ENCODE peak calls at places on chromosomes 7 and 10, in ten cellular contexts. U is right lobe of liver, J is dorsolateral prefrontal cortex, V is fibroblast of lung, X is astrocyte of the spinal cord, Z is BJ, G is transverse colon, T is fibroblast of the aortic adventitia, W is cardiac fibroblast, A is A549. M is an unnamed sample.

GRCh38 chr10:22308390-22308789 is 7.8 kb upstream of the COMMD3 start:
- DNase-seq in U (no peak), J (no peak), V (peak), X (no peak), Z (no peak), G (no peak), T (peak), W (peak), A (peak), M (no peak)

GRCh38 chr10:104445359-104445758 is 91.7 kb downstream of the CFAP58 start:
- DNase-seq in U (no peak), J (no peak), V (peak), X (peak), Z (peak), G (no peak), T (peak), W (no peak), A (no peak), M (no peak)

GRCh38 chr7:142389544-142389943 is 131.7 kb upstream of the PRSS58 start:
- DNase-seq in U (no peak), J (no peak), V (no peak), X (no peak), Z (no peak), G (no peak), T (no peak), W (no peak), A (no peak), M (no peak)

GRCh38 chr10:31146496-31147219 is 115.0 kb upstream of the ZNF438 start:
- DNase-seq in U (no peak), J (no peak), V (peak), X (peak), Z (peak), G (no peak), T (peak), W (peak), A (peak), M (no peak)

GRCh38 chr7:37079420-37079819 is 355.1 kb upstream of the AOAH start:
- DNase-seq in U (no peak), J (no peak), V (no peak), X (no peak), Z (no peak), G (no peak), T (no peak), W (no peak), A (no peak), M (no peak)

GRCh38 chr10:34018129-34018528 is 683.7 kb upstream of the NRP1 start:
- DNase-seq in U (no peak), J (no peak), V (peak), X (no peak), Z (no peak), G (no peak), T (no peak), W (no peak), A (no peak), M (no peak)

GRCh38 chr7:15081891-15082290 is 179.3 kb upstream of the DGKB start:
- DNase-seq in U (no peak), J (no peak), V (no peak), X (no peak), Z (no peak), G (no peak), T (no peak), W (no peak), A (no peak), M (no peak)

GRCh38 chr10:86857097-86857825 is 100.2 kb downstream of the MMRN2 start:
- DNase-seq in U (no peak), J (no peak), V (peak), X (peak), Z (peak), G (no peak), T (peak), W (peak), A (no peak), M (no peak)

GRCh38 chr7:152588350-152588749 is 87.6 kb downstream of the XRCC2 start:
- DNase-seq in U (no peak), J (no peak), V (peak), X (peak), Z (peak), G (no peak), T (peak), W (peak), A (no peak), M (no peak)

GRCh38 chr7:32921896-32922295 is 30.3 kb upstream of the KBTBD2 start:
- DNase-seq in U (no peak), J (no peak), V (peak), X (peak), Z (no peak), G (no peak), T (peak), W (peak), A (no peak), M (no peak)

GRCh38 chr7:69619619-69620018 is 21.3 kb downstream of the AUTS2 start:
- DNase-seq in U (no peak), J (no peak), V (no peak), X (no peak), Z (no peak), G (no peak), T (no peak), W (no peak), A (no peak), M (no peak)

GRCh38 chr10:3231951-3232730 is 59.6 kb upstream of the PITRM1 start:
- DNase-seq in U (no peak), J (no peak), V (peak), X (peak), Z (no peak), G (no peak), T (peak), W (peak), A (no peak), M (no peak)

GRCh38 chr10:24957624-24958435 is 5.4 kb upstream of the PRTFDC1 start:
- DNase-seq in U (no peak), J (no peak), V (peak), X (peak), Z (peak), G (no peak), T (peak), W (peak), A (peak), M (no peak)

GRCh38 chr7:152987673-152988072 is 228.1 kb downstream of the ACTR3B start:
- DNase-seq in U (no peak), J (no peak), V (peak), X (no peak), Z (no peak), G (no peak), T (peak), W (no peak), A (no peak), M (no peak)

GRCh38 chr7:73823257-73823656 is 7.5 kb upstream of the CLDN4 start:
- DNase-seq in U (no peak), J (no peak), V (no peak), X (no peak), Z (no peak), G (no peak), T (no peak), W (no peak), A (no peak), M (no peak)

GRCh38 chr10:101773923-101774588 is 1.9 kb downstream of the FGF8 start:
- DNase-seq in U (no peak), J (no peak), V (no peak), X (no peak), Z (no peak), G (no peak), T (no peak), W (no peak), A (no peak), M (no peak)
- H3K4me3 ChIP-seq in U (no peak), J (no peak), V (no peak), X (no peak), Z (no peak), G (no peak), T (no peak), W (no peak), A (no peak), M (no peak)

GRCh38 chr7:117152213-117153007 is 170.4 kb downstream of the WNT2 start:
- DNase-seq in U (no peak), J (no peak), V (no peak), X (no peak), Z (no peak), G (no peak), T (no peak), W (no peak), A (no peak), M (no peak)

GRCh38 chr7:117155694-117156093 is 167.2 kb downstream of the WNT2 start:
- DNase-seq in U (no peak), J (no peak), V (no peak), X (no peak), Z (no peak), G (no peak), T (no peak), W (no peak), A (no peak), M (no peak)

GRCh38 chr7:117154721-117155120 is 168.1 kb downstream of the WNT2 start:
- DNase-seq in U (no peak), J (no peak), V (no peak), X (no peak), Z (no peak), G (no peak), T (no peak), W (no peak), A (no peak), M (no peak)

GRCh38 chr7:117149692-117150091 is 173.2 kb downstream of the WNT2 start:
- DNase-seq in U (no peak), J (no peak), V (no peak), X (no peak), Z (no peak), G (no peak), T (no peak), W (no peak), A (no peak), M (no peak)

DNA sequence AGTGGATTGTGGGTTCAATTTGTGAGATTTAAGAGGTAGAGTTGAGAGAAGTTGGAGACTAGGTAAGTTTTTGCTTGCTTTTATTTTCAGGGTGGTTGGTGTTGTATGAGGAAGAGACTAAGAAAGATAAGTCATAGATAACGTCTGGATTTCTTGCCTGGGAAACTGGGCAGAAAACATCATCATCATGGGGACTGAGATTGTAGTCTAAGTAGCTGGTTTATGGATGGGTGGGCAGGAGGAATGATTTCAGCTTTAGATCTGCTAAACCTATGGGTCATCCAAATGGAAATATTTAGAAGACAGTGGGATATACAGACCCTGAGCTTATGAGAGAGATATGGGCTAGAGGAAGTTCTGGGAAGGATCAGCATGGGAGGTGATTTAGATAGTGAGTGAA is 169.8 kb downstream of the WNT2 start:
- DNase-seq in U (no peak), J (no peak), V (no peak), X (no peak), Z (no peak), G (no peak), T (no peak), W (no peak), A (no peak), M (no peak)
- TF ChIP-seq CTCF in U (no peak), J (no peak), V (no peak), X (no peak), Z (no peak), G (no peak), T (no peak), W (no peak), A (no peak), M (no peak)

GRCh38 chr7:44122529-44122928 is 819 bp downstream of the POLD2 start:
- DNase-seq in U (no peak), J (no peak), V (no peak), X (no peak), Z (no peak), G (no peak), T (no peak), W (no peak), A (no peak), M (no peak)

GRCh38 chr7:44120395-44120794 is 3.0 kb downstream of the POLD2 start:
- DNase-seq in U (no peak), J (no peak), V (no peak), X (no peak), Z (no peak), G (no peak), T (no peak), W (no peak), A (no peak), M (no peak)

GRCh38 chr7:44119829-44120380 is 3.4 kb downstream of the POLD2 start:
- DNase-seq in U (no peak), J (no peak), V (no peak), X (no peak), Z (no peak), G (no peak), T (no peak), W (no peak), A (no peak), M (no peak)

GRCh38 chr7:44123190-44124003 is at the start of gene POLD2:
- DNase-seq in U (peak), J (peak), V (peak), X (peak), Z (peak), G (peak), T (peak), W (peak), A (peak), M (peak)

DNA sequence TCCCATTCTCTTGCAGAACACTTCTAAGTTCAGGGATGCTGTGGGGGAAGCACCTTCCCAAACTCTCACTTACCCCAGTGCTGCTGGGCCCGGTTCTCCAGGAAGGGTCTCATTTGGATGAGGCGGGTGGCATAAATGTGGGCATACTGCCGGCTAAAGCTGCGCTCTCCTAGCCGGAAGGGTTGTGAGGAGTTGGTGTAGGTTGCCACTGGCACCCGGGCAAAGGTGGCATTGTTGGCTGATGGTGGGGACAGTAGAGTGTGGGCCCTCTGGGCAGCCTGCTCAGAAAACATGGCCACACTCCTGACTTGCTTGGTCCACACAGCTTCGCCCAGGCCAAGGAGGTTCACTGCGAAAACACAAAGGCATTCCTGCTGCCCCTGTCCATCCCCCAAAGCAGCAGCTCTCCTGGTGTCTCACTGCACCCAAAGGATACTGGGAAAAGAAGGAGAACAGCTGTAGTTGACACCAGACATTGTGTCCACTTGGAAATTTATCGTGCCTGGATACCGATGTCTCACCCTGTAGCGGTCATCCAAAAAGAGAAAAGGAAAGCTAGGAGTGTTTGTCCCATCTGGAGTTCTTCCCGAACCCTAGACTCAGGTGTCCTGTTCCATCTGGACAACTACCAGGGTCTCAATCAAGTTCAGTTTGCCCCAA is 1.5 kb downstream of the POLD2 start:
- DNase-seq in U (no peak), J (no peak), V (no peak), X (no peak), Z (no peak), G (no peak), T (no peak), W (no peak), A (no peak), M (no peak)
- H3K4me3 ChIP-seq in U (no peak), J (no peak), V (no peak), X (no peak), Z (no peak), G (no peak), T (peak), W (no peak), A (peak), M (peak)

GRCh38 chr10:43376046-43376635 is 4.7 kb downstream of the FXYD4 start:
- DNase-seq in U (no peak), J (peak), V (no peak), X (no peak), Z (no peak), G (no peak), T (no peak), W (no peak), A (no peak), M (no peak)

GRCh38 chr10:43377393-43377883 is 6.0 kb downstream of the FXYD4 start:
- DNase-seq in U (no peak), J (peak), V (no peak), X (no peak), Z (no peak), G (no peak), T (no peak), W (no peak), A (no peak), M (no peak)

GRCh38 chr10:43375401-43376020 is 4.1 kb downstream of the FXYD4 start:
- DNase-seq in U (no peak), J (peak), V (no peak), X (no peak), Z (no peak), G (no peak), T (no peak), W (no peak), A (no peak), M (no peak)

GRCh38 chr10:43374194-43374593 is 2.8 kb downstream of the FXYD4 start:
- DNase-seq in U (no peak), J (no peak), V (no peak), X (no peak), Z (no peak), G (no peak), T (no peak), W (no peak), A (no peak), M (no peak)

GRCh38 chr10:43376828-43377227 is 5.4 kb downstream of the FXYD4 start:
- DNase-seq in U (no peak), J (peak), V (no peak), X (no peak), Z (no peak), G (no peak), T (no peak), W (no peak), A (no peak), M (no peak)
- TF ChIP-seq CTCF in U (no peak), J (no peak), V (no peak), X (no peak), Z (no peak), G (no peak), T (no peak), W (no peak), A (no peak), M (peak)

GRCh38 chr10:69572159-69573055 is 815 bp downstream of the NEUROG3 start:
- DNase-seq in U (no peak), J (no peak), V (peak), X (no peak), Z (no peak), G (no peak), T (no peak), W (no peak), A (no peak), M (no peak)
- H3K4me3 ChIP-seq in U (no peak), J (peak), V (no peak), X (no peak), Z (no peak), G (no peak), T (no peak), W (no peak), A (peak), M (peak)

GRCh38 chr10:94223702-94224370 is 138.9 kb downstream of the NOC3L start:
- DNase-seq in U (no peak), J (no peak), V (no peak), X (no peak), Z (no peak), G (no peak), T (peak), W (peak), A (no peak), M (no peak)

GRCh38 chr10:94230134-94230785 is 132.5 kb downstream of the NOC3L start:
- DNase-seq in U (no peak), J (no peak), V (no peak), X (no peak), Z (no peak), G (no peak), T (no peak), W (no peak), A (no peak), M (no peak)

GRCh38 chr10:94224656-94225055 is 138.1 kb downstream of the NOC3L start:
- DNase-seq in U (no peak), J (no peak), V (peak), X (peak), Z (peak), G (no peak), T (peak), W (no peak), A (peak), M (no peak)

GRCh38 chr10:94220717-94221116 is 142.0 kb downstream of the NOC3L start:
- DNase-seq in U (no peak), J (no peak), V (no peak), X (no peak), Z (no peak), G (no peak), T (no peak), W (no peak), A (no peak), M (no peak)

DNA sequence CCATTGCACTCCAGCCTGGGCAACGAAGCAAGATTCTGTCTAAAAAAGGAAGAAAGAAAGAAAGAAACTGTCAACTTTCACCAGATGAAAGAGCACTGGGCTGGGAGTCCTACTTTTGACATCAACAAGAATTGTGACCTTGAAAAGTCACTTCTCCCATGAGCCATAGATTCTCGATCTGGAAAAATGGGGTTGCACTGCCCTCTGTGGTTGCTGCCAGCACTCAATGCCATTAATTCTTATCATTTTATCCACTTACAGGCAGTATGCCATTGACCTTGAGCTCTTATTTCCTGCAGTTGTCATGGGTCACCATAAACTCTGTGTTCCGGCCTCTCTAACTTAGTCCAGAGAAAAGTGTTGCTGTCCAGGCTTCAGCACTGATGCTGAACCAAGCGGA is 137.2 kb downstream of the NOC3L start:
- DNase-seq in U (no peak), J (no peak), V (no peak), X (no peak), Z (no peak), G (no peak), T (peak), W (no peak), A (peak), M (no peak)
- TF ChIP-seq CTCF in U (peak), J (no peak), V (peak), X (no peak), Z (peak), G (no peak), T (peak), W (peak), A (peak), M (peak)

GRCh38 chr10:11016959-11017574 is 605 bp upstream of the CELF2 start:
- DNase-seq in U (no peak), J (no peak), V (no peak), X (no peak), Z (no peak), G (no peak), T (no peak), W (no peak), A (no peak), M (no peak)

GRCh38 chr10:11018426-11018818 is 750 bp downstream of the CELF2 start:
- DNase-seq in U (no peak), J (no peak), V (no peak), X (no peak), Z (no peak), G (peak), T (no peak), W (no peak), A (no peak), M (no peak)

GRCh38 chr10:11017575-11018425 is at the start of gene CELF2:
- DNase-seq in U (no peak), J (peak), V (peak), X (no peak), Z (no peak), G (peak), T (no peak), W (no peak), A (no peak), M (no peak)

GRCh38 chr10:11020026-11020820 is 2.6 kb downstream of the CELF2 start:
- DNase-seq in U (no peak), J (no peak), V (no peak), X (no peak), Z (no peak), G (no peak), T (no peak), W (no peak), A (no peak), M (no peak)

DNA sequence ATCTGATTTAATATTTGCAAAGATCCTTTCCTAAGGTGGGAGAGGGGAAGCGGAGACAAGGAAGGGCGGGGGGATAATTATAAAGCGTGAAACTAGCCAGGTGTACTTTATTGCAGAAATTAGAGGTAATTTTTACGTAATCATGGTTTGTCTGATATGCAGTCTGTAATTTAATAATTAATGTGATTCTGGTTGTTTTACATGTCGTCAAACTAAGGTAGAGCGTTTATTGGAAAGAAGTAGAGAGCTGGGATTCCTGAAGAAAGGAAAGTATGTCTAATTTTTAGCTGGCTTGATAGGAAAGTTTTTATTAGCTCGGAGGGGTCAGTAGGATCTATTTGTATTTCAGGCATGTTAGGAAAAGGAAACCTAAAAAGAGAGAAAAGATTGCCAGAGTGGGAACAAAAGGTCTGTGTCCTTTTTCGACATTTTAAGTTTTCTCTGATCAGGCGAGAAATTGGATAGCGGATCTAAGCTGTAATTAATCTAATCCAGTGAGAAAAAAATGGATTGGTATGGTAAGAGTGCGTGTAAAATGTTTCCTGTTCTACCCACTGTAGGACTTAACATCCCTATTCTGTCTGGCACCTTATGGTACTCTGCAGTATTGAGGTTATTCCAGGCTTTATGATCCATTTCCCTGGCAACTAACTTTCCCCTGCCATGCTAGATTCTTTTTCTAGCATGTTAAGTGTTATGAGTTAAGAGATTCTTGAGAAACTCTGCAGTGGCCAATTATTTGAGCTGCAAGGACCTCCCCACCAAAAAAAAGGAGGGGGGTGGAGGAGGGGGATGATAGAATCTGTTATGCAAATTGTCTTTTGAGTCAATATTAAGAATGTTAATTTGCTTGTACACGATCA is 1.4 kb downstream of the CELF2 start:
- DNase-seq in U (no peak), J (no peak), V (no peak), X (no peak), Z (no peak), G (no peak), T (no peak), W (no peak), A (no peak), M (no peak)
- H3K4me3 ChIP-seq in U (no peak), J (peak), V (peak), X (peak), Z (peak), G (peak), T (peak), W (peak), A (no peak), M (peak)

M was measured in GM12864.